ENCODE peak calls at places on chromosomes 2 and 18, in four cellular contexts. One of them, this sample, is unnamed.

GRCh38 chr2:172704072-172704936 is 31.3 kb upstream of the RAPGEF4 start:
- DNase-seq in fibroblast of pulmonary artery: peak; percentile 44
- DNase-seq in adrenal gland: no peak
- DNase-seq in neural progenitor cell: peak; percentile 51
- DNase-seq in this sample: no peak

GRCh38 chr18:70039186-70039585 is 91.5 kb upstream of the CD226 start:
- DNase-seq in fibroblast of pulmonary artery: no peak
- DNase-seq in neural progenitor cell: no peak
- DNase-seq in adrenal gland: no peak
- DNase-seq in this sample: no peak

GRCh38 chr2:205590759-205591158 is 91.5 kb upstream of the NRP2 start:
- DNase-seq in fibroblast of pulmonary artery: peak; percentile 50
- DNase-seq in neural progenitor cell: no peak
- DNase-seq in adrenal gland: peak; percentile 56
- DNase-seq in this sample: no peak

GRCh38 chr2:241811209-241811951 is 2.4 kb downstream of the NEU4 start:
- DNase-seq in neural progenitor cell: no peak
- DNase-seq in adrenal gland: peak; percentile 50
- DNase-seq in fibroblast of pulmonary artery: no peak
- DNase-seq in this sample: no peak

GRCh38 chr2:98280376-98281102 is 65.7 kb upstream of the CNGA3 start:
- DNase-seq in fibroblast of pulmonary artery: no peak
- DNase-seq in adrenal gland: no peak
- DNase-seq in neural progenitor cell: peak; percentile 39
- DNase-seq in this sample: peak; percentile 72

GRCh38 chr2:219947575-219947974 is 320.1 kb downstream of the SLC4A3 start:
- DNase-seq in fibroblast of pulmonary artery: peak; percentile 1
- DNase-seq in neural progenitor cell: no peak
- DNase-seq in adrenal gland: no peak
- DNase-seq in this sample: no peak

GRCh38 chr2:17748745-17749144 is 4.9 kb downstream of the SMC6 start:
- DNase-seq in neural progenitor cell: no peak
- DNase-seq in adrenal gland: no peak
- DNase-seq in fibroblast of pulmonary artery: no peak
- DNase-seq in this sample: no peak

GRCh38 chr18:59950215-59950944 is 50.6 kb downstream of the PMAIP1 start:
- DNase-seq in neural progenitor cell: no peak
- DNase-seq in fibroblast of pulmonary artery: no peak
- DNase-seq in adrenal gland: no peak
- DNase-seq in this sample: no peak

GRCh38 chr2:36371963-36372391 is 16.4 kb downstream of the CRIM1 start:
- DNase-seq in fibroblast of pulmonary artery: peak; percentile 91
- DNase-seq in neural progenitor cell: peak; percentile 71
- DNase-seq in adrenal gland: no peak
- DNase-seq in this sample: peak; percentile 56

GRCh38 chr2:95334916-95335641 is 37.9 kb downstream of the KCNIP3 start:
- DNase-seq in fibroblast of pulmonary artery: peak; percentile 47
- DNase-seq in adrenal gland: no peak
- DNase-seq in neural progenitor cell: no peak
- DNase-seq in this sample: no peak

GRCh38 chr2:95332036-95332435 is 34.9 kb downstream of the KCNIP3 start:
- DNase-seq in adrenal gland: no peak
- DNase-seq in neural progenitor cell: no peak
- DNase-seq in fibroblast of pulmonary artery: no peak
- DNase-seq in this sample: no peak

GRCh38 chr2:95331606-95332005 is 34.5 kb downstream of the KCNIP3 start:
- DNase-seq in fibroblast of pulmonary artery: no peak
- DNase-seq in neural progenitor cell: no peak
- DNase-seq in adrenal gland: no peak
- DNase-seq in this sample: no peak

GRCh38 chr2:95333056-95333455 is 35.9 kb downstream of the KCNIP3 start:
- DNase-seq in fibroblast of pulmonary artery: no peak
- DNase-seq in adrenal gland: no peak
- DNase-seq in neural progenitor cell: no peak
- DNase-seq in this sample: no peak

DNA sequence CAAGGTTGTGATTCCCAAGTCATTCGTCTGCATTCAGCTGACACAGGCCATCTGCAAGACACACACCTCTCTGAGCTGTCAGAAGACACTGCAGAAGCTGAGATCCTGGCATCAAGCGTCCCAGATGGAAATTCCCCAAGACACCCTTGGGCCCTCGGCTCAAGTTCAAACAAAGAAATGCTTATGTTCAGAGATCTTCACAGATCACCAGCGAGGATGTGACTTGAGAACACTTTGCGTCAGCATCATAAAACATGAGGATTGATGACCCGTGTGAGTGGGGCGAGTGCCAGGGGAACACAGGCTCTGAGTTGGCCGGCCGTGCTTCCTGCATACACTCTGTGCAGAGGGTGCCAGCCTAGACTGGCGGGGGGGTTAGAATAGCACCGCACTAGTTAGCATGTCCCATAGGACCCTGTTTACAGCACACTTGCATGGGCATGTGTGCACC is 36.8 kb downstream of the KCNIP3 start:
- DNase-seq in adrenal gland: peak; percentile 85
- DNase-seq in fibroblast of pulmonary artery: peak; percentile 66
- DNase-seq in neural progenitor cell: no peak
- DNase-seq in this sample: peak; percentile 99
- H3K4me3 ChIP-seq in adrenal gland: no peak overlapping the region
- H3K4me3 ChIP-seq in fibroblast of pulmonary artery: no peak overlapping the region
- H3K4me3 ChIP-seq in neural progenitor cell: no peak overlapping the region
- H3K4me3 ChIP-seq in this sample: no peak overlapping the region

DNA sequence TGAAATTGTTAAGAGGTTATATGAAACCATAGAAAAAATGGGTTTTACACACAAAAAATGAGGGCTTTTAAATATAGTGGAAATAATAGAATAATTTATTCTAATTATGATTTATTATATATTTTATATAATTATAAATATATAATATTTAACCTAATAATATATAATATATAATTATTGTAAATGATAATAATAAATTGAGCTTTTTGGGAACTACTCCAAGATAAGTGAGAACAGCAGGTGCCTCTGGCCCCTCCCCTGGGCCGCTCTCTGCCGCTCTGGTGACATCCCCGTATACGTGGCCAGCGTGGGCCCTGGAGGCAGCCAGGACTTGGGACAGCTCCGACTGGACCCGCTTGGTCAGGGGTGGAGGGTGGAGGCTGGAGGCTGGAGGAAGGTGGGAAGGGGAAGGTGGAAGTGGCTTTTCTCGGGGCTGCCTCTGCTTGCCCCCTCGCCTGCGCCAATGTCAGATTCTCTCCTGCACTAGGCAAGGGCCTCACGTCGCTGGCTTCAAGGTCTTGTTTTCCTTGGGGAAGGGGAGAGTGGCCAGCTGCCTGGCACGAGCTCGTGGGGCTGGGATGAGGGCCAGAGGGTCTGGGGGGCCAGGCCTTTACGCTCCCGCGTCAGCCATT is 54.7 kb downstream of the NFATC1 start:
- DNase-seq in neural progenitor cell: no peak
- DNase-seq in fibroblast of pulmonary artery: no peak
- DNase-seq in adrenal gland: no peak
- DNase-seq in this sample: no peak
- H3K4me3 ChIP-seq in neural progenitor cell: no peak overlapping the region
- H3K4me3 ChIP-seq in fibroblast of pulmonary artery: no peak overlapping the region
- H3K4me3 ChIP-seq in adrenal gland: no peak overlapping the region
- H3K4me3 ChIP-seq in this sample: no peak overlapping the region

GRCh38 chr18:13560306-13560705 is 166.1 kb downstream of the FAM210A start:
- DNase-seq in neural progenitor cell: no peak
- DNase-seq in adrenal gland: no peak
- DNase-seq in fibroblast of pulmonary artery: no peak
- DNase-seq in this sample: no peak
- H3K4me3 ChIP-seq in neural progenitor cell: no peak overlapping the region
- H3K4me3 ChIP-seq in adrenal gland: no peak overlapping the region
- H3K4me3 ChIP-seq in fibroblast of pulmonary artery: no peak overlapping the region
- H3K4me3 ChIP-seq in this sample: no peak overlapping the region

DNA sequence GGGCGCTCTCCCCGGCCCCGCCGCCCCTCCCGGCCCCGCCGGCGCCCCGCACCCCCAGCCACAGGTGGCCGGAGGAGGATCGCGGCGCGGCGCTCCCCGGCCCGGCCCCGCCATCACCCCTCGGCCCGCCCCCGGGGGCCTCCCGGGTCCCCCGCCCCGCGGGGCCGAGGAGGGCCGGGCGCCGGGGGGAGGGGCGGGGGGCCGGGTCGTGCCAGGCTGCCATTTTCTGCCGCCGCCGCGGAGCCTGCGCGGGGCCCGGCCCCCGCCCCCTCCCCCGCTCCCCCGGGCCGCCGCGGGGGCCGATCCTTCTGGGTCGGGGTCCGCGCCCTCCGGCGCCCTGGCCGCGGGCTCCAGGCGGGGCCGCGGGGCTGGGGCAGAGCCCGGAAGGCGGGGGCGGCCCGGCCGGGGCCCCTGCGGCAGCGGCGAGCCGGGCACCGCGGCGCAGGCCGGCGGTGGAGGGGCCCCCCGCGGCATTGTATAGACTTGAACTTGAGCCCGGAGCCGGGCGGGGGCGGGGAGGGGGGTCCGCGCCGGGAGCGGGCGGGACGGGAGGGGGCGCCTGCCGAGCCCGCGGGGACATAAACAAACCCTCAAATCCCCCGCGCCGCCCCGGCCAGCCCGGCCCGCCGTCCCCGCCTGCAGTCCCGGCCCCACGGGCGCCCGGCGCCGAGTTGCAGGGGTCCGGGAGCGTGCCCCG is 546 bp downstream of the DNMT3A start:
- DNase-seq in fibroblast of pulmonary artery: no peak
- DNase-seq in adrenal gland: no peak
- DNase-seq in neural progenitor cell: no peak
- DNase-seq in this sample: no peak
- H3K4me3 ChIP-seq in fibroblast of pulmonary artery: peak overlapping the region; percentile 58
- H3K4me3 ChIP-seq in adrenal gland: peak overlapping the region; percentile 17
- H3K4me3 ChIP-seq in neural progenitor cell: peak overlapping the region; percentile 48
- H3K4me3 ChIP-seq in this sample: peak overlapping the region; percentile 58

GRCh38 chr2:218284106-218284811 is 8.0 kb downstream of the TMBIM1 start:
- DNase-seq in neural progenitor cell: no peak
- DNase-seq in fibroblast of pulmonary artery: peak; percentile 67
- DNase-seq in adrenal gland: peak; percentile 91
- DNase-seq in this sample: peak; percentile 42
- H3K4me3 ChIP-seq in neural progenitor cell: no peak overlapping the region
- H3K4me3 ChIP-seq in fibroblast of pulmonary artery: no peak overlapping the region
- H3K4me3 ChIP-seq in adrenal gland: no peak overlapping the region
- H3K4me3 ChIP-seq in this sample: no peak overlapping the region

GRCh38 chr18:32158108-32158624 is 31.7 kb upstream of the MEP1B start:
- DNase-seq in fibroblast of pulmonary artery: peak; percentile 93
- DNase-seq in neural progenitor cell: peak; percentile 95
- DNase-seq in adrenal gland: peak; percentile 92
- DNase-seq in this sample: peak; percentile 52

GRCh38 chr18:32148185-32148870 is 41.5 kb upstream of the MEP1B start:
- DNase-seq in neural progenitor cell: no peak
- DNase-seq in fibroblast of pulmonary artery: no peak
- DNase-seq in adrenal gland: no peak
- DNase-seq in this sample: no peak

GRCh38 chr18:32156855-32157254 is 33.0 kb upstream of the MEP1B start:
- DNase-seq in neural progenitor cell: no peak
- DNase-seq in adrenal gland: no peak
- DNase-seq in fibroblast of pulmonary artery: no peak
- DNase-seq in this sample: no peak

GRCh38 chr18:32157580-32157979 is 32.3 kb upstream of the MEP1B start:
- DNase-seq in neural progenitor cell: no peak
- DNase-seq in adrenal gland: no peak
- DNase-seq in fibroblast of pulmonary artery: no peak
- DNase-seq in this sample: no peak

DNA sequence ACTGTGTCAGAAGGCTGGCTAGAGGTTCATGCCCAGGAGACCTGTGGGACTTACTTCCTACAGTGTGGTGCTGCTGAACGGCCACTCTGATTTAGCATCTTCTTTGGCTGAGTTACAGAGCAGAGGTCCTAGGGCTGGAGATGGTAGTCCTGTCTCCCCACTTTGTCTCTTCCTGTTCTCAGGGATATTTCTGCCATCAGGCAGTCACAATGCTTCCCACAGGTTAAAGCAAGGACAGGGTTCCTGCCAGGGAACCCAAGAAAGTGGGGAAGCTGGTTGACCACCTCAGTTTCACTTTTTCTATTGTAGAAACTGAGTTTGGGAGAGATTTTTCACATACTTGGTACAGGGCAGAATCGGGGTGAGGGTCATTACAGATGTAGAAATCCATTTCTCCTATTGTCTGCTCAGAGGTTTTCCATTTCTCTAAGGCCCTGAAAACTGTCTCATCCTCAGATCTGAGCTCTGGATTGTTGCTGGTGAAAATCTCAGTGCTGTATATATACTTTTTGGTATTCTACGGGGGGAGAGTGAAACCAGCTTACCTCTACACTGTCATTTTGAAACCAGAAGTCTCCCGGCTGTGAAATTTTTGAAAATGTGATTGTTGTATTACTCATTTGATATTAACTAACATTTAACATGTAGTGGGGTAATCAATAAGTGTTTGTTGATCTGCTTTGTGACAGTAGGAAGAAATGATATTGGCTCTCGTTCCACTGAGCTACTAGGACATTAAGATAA is 37.0 kb upstream of the MEP1B start:
- DNase-seq in fibroblast of pulmonary artery: no peak
- DNase-seq in adrenal gland: no peak
- DNase-seq in neural progenitor cell: no peak
- DNase-seq in this sample: no peak
- H3K4me3 ChIP-seq in fibroblast of pulmonary artery: no peak overlapping the region
- H3K4me3 ChIP-seq in adrenal gland: no peak overlapping the region
- H3K4me3 ChIP-seq in neural progenitor cell: no peak overlapping the region
- H3K4me3 ChIP-seq in this sample: no peak overlapping the region

DNA sequence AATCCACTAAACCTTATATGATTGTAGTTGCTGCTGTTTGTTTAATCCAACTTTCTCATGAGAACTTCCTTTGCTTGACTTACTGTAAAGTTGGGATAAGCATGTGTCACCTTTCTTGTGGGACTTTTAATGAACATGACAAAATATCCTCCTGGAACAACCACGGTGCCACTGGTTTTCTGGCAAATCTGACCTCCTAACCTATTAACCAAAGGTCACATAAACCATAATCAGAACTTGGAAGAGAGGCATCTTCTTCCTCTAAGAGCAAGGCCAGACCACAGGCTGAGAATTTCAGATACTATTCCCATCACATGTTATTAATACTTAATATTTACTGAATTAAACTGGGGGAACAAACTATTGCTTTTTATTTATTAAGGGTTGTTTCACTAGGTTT is 2.3 kb downstream of the SLC40A1 start:
- DNase-seq in fibroblast of pulmonary artery: no peak
- DNase-seq in neural progenitor cell: no peak
- DNase-seq in adrenal gland: no peak
- DNase-seq in this sample: no peak
- H3K4me3 ChIP-seq in fibroblast of pulmonary artery: no peak overlapping the region
- H3K4me3 ChIP-seq in neural progenitor cell: no peak overlapping the region
- H3K4me3 ChIP-seq in adrenal gland: peak overlapping the region; percentile 86
- H3K4me3 ChIP-seq in this sample: no peak overlapping the region

DNA sequence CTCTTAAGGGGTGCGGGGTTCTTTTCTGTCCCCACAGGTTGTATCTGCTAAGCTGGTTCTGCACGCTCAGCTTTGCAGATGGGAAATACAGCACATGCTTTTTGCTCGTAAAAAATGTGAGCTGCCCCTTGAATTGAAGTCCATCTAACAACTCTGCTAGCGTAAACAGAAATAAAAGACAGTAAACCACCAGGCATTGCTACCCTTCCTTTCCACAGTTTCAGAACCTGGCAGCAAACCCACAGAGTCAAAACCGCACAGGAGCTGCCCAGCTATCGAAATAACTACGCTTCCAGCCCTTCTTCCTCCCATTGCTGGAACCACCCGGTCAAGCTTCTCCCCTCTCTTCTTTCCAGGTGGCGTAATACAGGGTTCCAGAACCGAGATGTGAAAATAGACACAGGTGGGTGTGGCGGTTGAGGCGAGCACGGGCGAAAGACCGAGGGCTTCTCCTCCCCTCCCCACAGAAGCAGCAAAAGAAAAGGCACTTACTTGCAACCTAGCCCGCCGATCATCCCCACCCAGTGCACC is 474 bp downstream of the SCN9A start:
- DNase-seq in neural progenitor cell: peak; percentile 15
- DNase-seq in adrenal gland: no peak
- DNase-seq in fibroblast of pulmonary artery: peak; percentile 18
- DNase-seq in this sample: no peak
- H3K4me3 ChIP-seq in neural progenitor cell: peak overlapping the region; percentile 59
- H3K4me3 ChIP-seq in adrenal gland: peak overlapping the region; percentile 4
- H3K4me3 ChIP-seq in fibroblast of pulmonary artery: peak overlapping the region; percentile 78
- H3K4me3 ChIP-seq in this sample: peak overlapping the region; percentile 50